ENCODE peak calls at places on chromosomes 13 and 19, in six cellular contexts. One of them, this sample, is unnamed. For H3K36me3, the result is how much of the 10 kb centered on the place peaks cover.

GRCh38 chr19:28468701-28469459 is 744.1 kb downstream of the UQCRFS1 start:
- DNase-seq in iPS DF 6.9: no peak
- DNase-seq in CD8-positive, alpha-beta T cell: peak
- DNase-seq in CD4-positive, CD25-positive, alpha-beta regulatory T cell: no peak
- DNase-seq in tibial artery: no peak
- DNase-seq in endodermal cell: peak
- DNase-seq in this sample: no peak

GRCh38 chr13:24208314-24208713 is 47.8 kb downstream of the SPATA13 start:
- DNase-seq in iPS DF 6.9: no peak
- DNase-seq in tibial artery: peak
- DNase-seq in CD4-positive, CD25-positive, alpha-beta regulatory T cell: no peak
- DNase-seq in CD8-positive, alpha-beta T cell: no peak
- DNase-seq in endodermal cell: no peak
- DNase-seq in this sample: no peak

GRCh38 chr19:1073956-1074511 is 7.1 kb downstream of the ARHGAP45 start:
- DNase-seq in iPS DF 6.9: no peak
- DNase-seq in endodermal cell: no peak
- DNase-seq in CD8-positive, alpha-beta T cell: no peak
- DNase-seq in CD4-positive, CD25-positive, alpha-beta regulatory T cell: no peak
- DNase-seq in tibial artery: no peak
- DNase-seq in this sample: no peak

GRCh38 chr19:46478356-46478986 is 7.1 kb upstream of the PNMA8A start:
- DNase-seq in CD8-positive, alpha-beta T cell: no peak
- DNase-seq in CD4-positive, CD25-positive, alpha-beta regulatory T cell: no peak
- DNase-seq in endodermal cell: peak
- DNase-seq in iPS DF 6.9: no peak
- DNase-seq in tibial artery: no peak
- DNase-seq in this sample: no peak

GRCh38 chr13:89969996-89970709 is 1377.3 kb upstream of the MIR17HG start:
- DNase-seq in iPS DF 6.9: no peak
- DNase-seq in endodermal cell: no peak
- DNase-seq in tibial artery: no peak
- DNase-seq in CD4-positive, CD25-positive, alpha-beta regulatory T cell: no peak
- DNase-seq in CD8-positive, alpha-beta T cell: no peak
- DNase-seq in this sample: no peak

GRCh38 chr19:518292-519231 is 11.3 kb downstream of the TPGS1 start:
- DNase-seq in CD4-positive, CD25-positive, alpha-beta regulatory T cell: peak
- DNase-seq in tibial artery: no peak
- DNase-seq in iPS DF 6.9: no peak
- DNase-seq in CD8-positive, alpha-beta T cell: peak
- DNase-seq in endodermal cell: peak
- DNase-seq in this sample: no peak

GRCh38 chr19:35377656-35378055 is 6.8 kb downstream of the GPR42 start:
- DNase-seq in CD4-positive, CD25-positive, alpha-beta regulatory T cell: no peak
- DNase-seq in tibial artery: no peak
- DNase-seq in iPS DF 6.9: no peak
- DNase-seq in CD8-positive, alpha-beta T cell: no peak
- DNase-seq in endodermal cell: no peak
- DNase-seq in this sample: peak

GRCh38 chr13:75312884-75313520 is 169.0 kb downstream of the TBC1D4 start:
- DNase-seq in iPS DF 6.9: no peak
- DNase-seq in endodermal cell: no peak
- DNase-seq in tibial artery: no peak
- DNase-seq in CD4-positive, CD25-positive, alpha-beta regulatory T cell: peak
- DNase-seq in CD8-positive, alpha-beta T cell: peak
- DNase-seq in this sample: no peak

GRCh38 chr13:40494513-40494912 is 171.9 kb downstream of the FOXO1 start:
- DNase-seq in CD8-positive, alpha-beta T cell: no peak
- DNase-seq in endodermal cell: no peak
- DNase-seq in iPS DF 6.9: no peak
- DNase-seq in tibial artery: no peak
- DNase-seq in CD4-positive, CD25-positive, alpha-beta regulatory T cell: peak
- DNase-seq in this sample: no peak

GRCh38 chr19:45166723-45167252 is 6.0 kb upstream of the NKPD1 start:
- DNase-seq in CD8-positive, alpha-beta T cell: no peak
- DNase-seq in iPS DF 6.9: no peak
- DNase-seq in tibial artery: no peak
- DNase-seq in CD4-positive, CD25-positive, alpha-beta regulatory T cell: no peak
- DNase-seq in endodermal cell: peak
- DNase-seq in this sample: peak

GRCh38 chr19:3104708-3104983 is 10.5 kb downstream of the GNA11 start:
- DNase-seq in tibial artery: no peak
- DNase-seq in CD4-positive, CD25-positive, alpha-beta regulatory T cell: no peak
- DNase-seq in CD8-positive, alpha-beta T cell: no peak
- DNase-seq in iPS DF 6.9: no peak
- DNase-seq in endodermal cell: no peak
- DNase-seq in this sample: no peak

GRCh38 chr13:54627973-54628372 is 1599.4 kb downstream of the OLFM4 start:
- DNase-seq in endodermal cell: no peak
- DNase-seq in CD4-positive, CD25-positive, alpha-beta regulatory T cell: no peak
- DNase-seq in iPS DF 6.9: no peak
- DNase-seq in CD8-positive, alpha-beta T cell: no peak
- DNase-seq in tibial artery: no peak
- DNase-seq in this sample: no peak

GRCh38 chr13:92461402-92461801 is 765.2 kb upstream of the GPC6 start:
- DNase-seq in iPS DF 6.9: no peak
- DNase-seq in CD4-positive, CD25-positive, alpha-beta regulatory T cell: no peak
- DNase-seq in endodermal cell: no peak
- DNase-seq in tibial artery: no peak
- DNase-seq in CD8-positive, alpha-beta T cell: no peak
- DNase-seq in this sample: no peak

GRCh38 chr13:97757807-97758206 is 195.7 kb upstream of the IPO5 start:
- DNase-seq in tibial artery: peak
- DNase-seq in endodermal cell: no peak
- DNase-seq in CD4-positive, CD25-positive, alpha-beta regulatory T cell: no peak
- DNase-seq in CD8-positive, alpha-beta T cell: no peak
- DNase-seq in iPS DF 6.9: no peak
- DNase-seq in this sample: peak

GRCh38 chr19:47713046-47714021 is at the start of gene EHD2:
- DNase-seq in endodermal cell: peak
- DNase-seq in CD8-positive, alpha-beta T cell: peak
- DNase-seq in tibial artery: peak
- DNase-seq in CD4-positive, CD25-positive, alpha-beta regulatory T cell: peak
- DNase-seq in iPS DF 6.9: no peak
- DNase-seq in this sample: peak

GRCh38 chr19:7979559-7979958 is 25.9 kb downstream of the ELAVL1 start:
- DNase-seq in tibial artery: no peak
- DNase-seq in iPS DF 6.9: no peak
- DNase-seq in endodermal cell: no peak
- DNase-seq in CD4-positive, CD25-positive, alpha-beta regulatory T cell: no peak
- DNase-seq in CD8-positive, alpha-beta T cell: no peak
- DNase-seq in this sample: no peak

GRCh38 chr19:7979011-7979410 is 26.4 kb downstream of the ELAVL1 start:
- DNase-seq in tibial artery: no peak
- DNase-seq in CD8-positive, alpha-beta T cell: no peak
- DNase-seq in CD4-positive, CD25-positive, alpha-beta regulatory T cell: no peak
- DNase-seq in endodermal cell: no peak
- DNase-seq in iPS DF 6.9: no peak
- DNase-seq in this sample: no peak

GRCh38 chr19:7977723-7978040 is 27.8 kb downstream of the ELAVL1 start:
- DNase-seq in CD8-positive, alpha-beta T cell: no peak
- DNase-seq in iPS DF 6.9: no peak
- DNase-seq in CD4-positive, CD25-positive, alpha-beta regulatory T cell: no peak
- DNase-seq in endodermal cell: no peak
- DNase-seq in tibial artery: no peak
- DNase-seq in this sample: no peak

GRCh38 chr19:7977021-7977722 is 28.3 kb downstream of the ELAVL1 start:
- DNase-seq in iPS DF 6.9: no peak
- DNase-seq in CD8-positive, alpha-beta T cell: no peak
- DNase-seq in endodermal cell: no peak
- DNase-seq in tibial artery: no peak
- DNase-seq in CD4-positive, CD25-positive, alpha-beta regulatory T cell: no peak
- DNase-seq in this sample: no peak

GRCh38 chr19:7978196-7978825 is 27.1 kb downstream of the ELAVL1 start:
- DNase-seq in CD4-positive, CD25-positive, alpha-beta regulatory T cell: no peak
- DNase-seq in tibial artery: no peak
- DNase-seq in iPS DF 6.9: no peak
- DNase-seq in CD8-positive, alpha-beta T cell: no peak
- DNase-seq in endodermal cell: no peak
- DNase-seq in this sample: no peak
- H3K36me3 ChIP-seq in CD4-positive, CD25-positive, alpha-beta regulatory T cell: half or more
- H3K36me3 ChIP-seq in tibial artery: half or more
- H3K36me3 ChIP-seq in iPS DF 6.9: half or more
- H3K36me3 ChIP-seq in CD8-positive, alpha-beta T cell: under half
- H3K36me3 ChIP-seq in endodermal cell: half or more
- H3K36me3 ChIP-seq in this sample: half or more

GRCh38 chr19:49818691-49819331 is 722 bp downstream of the MED25 start:
- DNase-seq in CD8-positive, alpha-beta T cell: no peak
- DNase-seq in CD4-positive, CD25-positive, alpha-beta regulatory T cell: no peak
- DNase-seq in endodermal cell: no peak
- DNase-seq in iPS DF 6.9: no peak
- DNase-seq in tibial artery: no peak
- DNase-seq in this sample: no peak
- H3K4me3 ChIP-seq in CD8-positive, alpha-beta T cell: peak
- H3K4me3 ChIP-seq in CD4-positive, CD25-positive, alpha-beta regulatory T cell: peak
- H3K4me3 ChIP-seq in endodermal cell: peak
- H3K4me3 ChIP-seq in iPS DF 6.9: peak
- H3K4me3 ChIP-seq in tibial artery: peak
- H3K4me3 ChIP-seq in this sample: peak

GRCh38 chr19:55693336-55693974 is 18.4 kb downstream of the EPN1 start:
- DNase-seq in iPS DF 6.9: no peak
- DNase-seq in tibial artery: no peak
- DNase-seq in CD8-positive, alpha-beta T cell: no peak
- DNase-seq in CD4-positive, CD25-positive, alpha-beta regulatory T cell: no peak
- DNase-seq in endodermal cell: no peak
- DNase-seq in this sample: peak
- H3K36me3 ChIP-seq in iPS DF 6.9: half or more
- H3K36me3 ChIP-seq in tibial artery: half or more
- H3K36me3 ChIP-seq in CD8-positive, alpha-beta T cell: under half
- H3K36me3 ChIP-seq in CD4-positive, CD25-positive, alpha-beta regulatory T cell: under half
- H3K36me3 ChIP-seq in endodermal cell: under half
- H3K36me3 ChIP-seq in this sample: half or more

DNA sequence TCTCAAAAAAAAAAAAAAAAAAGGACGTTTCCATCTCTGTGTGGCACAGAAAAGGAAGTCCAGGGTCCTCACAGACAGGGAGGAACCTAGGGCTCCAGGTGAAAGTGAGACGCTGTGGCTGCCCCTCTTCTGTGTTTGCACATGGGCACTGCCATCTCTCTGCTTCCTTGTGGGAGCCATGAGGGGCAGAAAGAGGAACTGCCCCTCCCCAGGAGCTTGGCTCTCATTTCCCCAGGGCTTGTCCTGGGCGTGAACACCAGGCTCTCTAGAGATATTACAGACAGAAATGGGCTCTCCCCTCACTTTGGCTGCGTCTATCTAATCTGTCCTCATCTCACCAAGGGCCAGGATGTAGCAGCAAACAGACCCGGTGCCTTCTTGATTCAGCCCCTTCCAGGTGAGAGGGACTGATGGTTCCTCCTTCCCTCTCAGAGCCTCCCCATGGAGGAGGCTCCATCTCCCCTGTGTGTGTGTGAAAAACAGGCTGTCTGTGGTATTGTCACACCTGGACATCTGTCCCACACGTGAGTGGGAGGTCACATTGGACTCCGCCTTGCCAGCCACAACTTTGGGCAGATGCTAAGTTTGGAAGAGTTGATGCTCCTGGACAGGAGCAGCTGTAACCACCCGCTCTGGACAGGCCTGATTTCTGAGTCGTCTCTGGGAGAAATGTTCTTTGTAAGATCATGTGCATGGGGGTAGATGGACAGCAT is 840 bp upstream of the LILRA4 start:
- DNase-seq in CD8-positive, alpha-beta T cell: no peak
- DNase-seq in CD4-positive, CD25-positive, alpha-beta regulatory T cell: no peak
- DNase-seq in endodermal cell: no peak
- DNase-seq in tibial artery: peak
- DNase-seq in iPS DF 6.9: no peak
- DNase-seq in this sample: no peak
- H3K4me3 ChIP-seq in CD8-positive, alpha-beta T cell: no peak
- H3K4me3 ChIP-seq in CD4-positive, CD25-positive, alpha-beta regulatory T cell: no peak
- H3K4me3 ChIP-seq in endodermal cell: no peak
- H3K4me3 ChIP-seq in tibial artery: no peak
- H3K4me3 ChIP-seq in iPS DF 6.9: no peak
- H3K4me3 ChIP-seq in this sample: no peak